ENCODE peak calls at places on chromosomes 6 and 20, in five cellular contexts. I is Jurkat, Clone E6-1; A is cardiac muscle cell; T is PC-9; X is HFF-Myc. M is an unnamed sample.

GRCh38 chr6:47004458-47004857 is 37.7 kb downstream of the ADGRF1 start:
- DNase-seq in I (no peak), A (peak), T (no peak), X (no peak), M (no peak)

GRCh38 chr20:23721962-23722361 is 28.8 kb downstream of the CST1 start:
- DNase-seq in I (no peak), A (no peak), T (no peak), X (no peak), M (no peak)

GRCh38 chr20:44750081-44750805 is 4.6 kb downstream of the KCNK15 start:
- DNase-seq in I (no peak), A (no peak), T (no peak), X (no peak), M (no peak)

GRCh38 chr6:112691289-112691688 is 344.2 kb downstream of the RFPL4B start:
- DNase-seq in I (no peak), A (peak), T (peak), X (no peak), M (peak)

GRCh38 chr20:10131612-10132345 is 86.9 kb upstream of the SNAP25 start:
- DNase-seq in I (no peak), A (peak), T (no peak), X (peak), M (no peak)

GRCh38 chr6:2225422-2226392 is 19.7 kb downstream of the GMDS start:
- DNase-seq in I (no peak), A (peak), T (peak), X (no peak), M (no peak)

GRCh38 chr6:167564416-167565250 is 239.7 kb downstream of the TTLL2 start:
- DNase-seq in I (no peak), A (no peak), T (no peak), X (no peak), M (no peak)

GRCh38 chr6:96923400-96923799 is 1.1 kb upstream of the KLHL32 start:
- DNase-seq in I (no peak), A (no peak), T (no peak), X (no peak), M (no peak)

GRCh38 chr6:111985202-111985731 is 68.6 kb upstream of the CCN6 start:
- DNase-seq in I (peak), A (peak), T (peak), X (no peak), M (peak)

GRCh38 chr6:113763883-113764282 is 93.3 kb upstream of the MARCKS start:
- DNase-seq in I (no peak), A (peak), T (peak), X (no peak), M (peak)

GRCh38 chr6:143125455-143125854 is 64.8 kb downstream of the AIG1 start:
- DNase-seq in I (no peak), A (peak), T (no peak), X (no peak), M (no peak)

GRCh38 chr20:32332614-32333013 is 25.5 kb upstream of the ASXL1 start:
- DNase-seq in I (no peak), A (peak), T (peak), X (no peak), M (no peak)

GRCh38 chr6:28903686-28904085 is 20.1 kb downstream of the TRIM27 start:
- DNase-seq in I (no peak), A (no peak), T (no peak), X (peak), M (no peak)

GRCh38 chr20:37518606-37519507 is 2.2 kb upstream of the NNAT start:
- DNase-seq in I (no peak), A (no peak), T (no peak), X (no peak), M (no peak)

GRCh38 chr6:25341923-25342619 is 62.9 kb downstream of the CARMIL1 start:
- DNase-seq in I (no peak), A (no peak), T (no peak), X (no peak), M (no peak)

GRCh38 chr20:57653546-57653900 is 33.3 kb upstream of the ZBP1 start:
- DNase-seq in I (no peak), A (no peak), T (no peak), X (no peak), M (no peak)

GRCh38 chr6:146347090-146347489 is 196.5 kb upstream of the RAB32 start:
- DNase-seq in I (no peak), A (no peak), T (no peak), X (no peak), M (no peak)

GRCh38 chr6:83270971-83271714 is 78.0 kb downstream of the RWDD2A start:
- DNase-seq in I (no peak), A (peak), T (peak), X (peak), M (no peak)

GRCh38 chr20:37239026-37239451 is 22.6 kb downstream of the GHRH start:
- DNase-seq in I (no peak), A (no peak), T (no peak), X (no peak), M (no peak)

GRCh38 chr20:911882-912600 is 4.1 kb downstream of the ANGPT4 start:
- DNase-seq in I (no peak), A (no peak), T (no peak), X (no peak), M (no peak)

GRCh38 chr6:63923139-63923739 is 287.6 kb downstream of the PHF3 start:
- DNase-seq in I (peak), A (peak), T (no peak), X (peak), M (no peak)

GRCh38 chr6:107536183-107536582 is 46.3 kb downstream of the SOBP start:
- DNase-seq in I (no peak), A (no peak), T (no peak), X (no peak), M (no peak)
- H3K4me3 ChIP-seq in I (no peak), A (no peak), T (no peak), X (no peak), M (no peak)

GRCh38 chr6:130032758-130033323 is 14.5 kb downstream of the L3MBTL3 start:
- DNase-seq in I (no peak), A (no peak), T (no peak), X (no peak), M (no peak)

GRCh38 chr6:130035211-130035610 is 16.8 kb downstream of the L3MBTL3 start:
- DNase-seq in I (no peak), A (no peak), T (no peak), X (no peak), M (no peak)

GRCh38 chr6:130033999-130034814 is 15.8 kb downstream of the L3MBTL3 start:
- DNase-seq in I (no peak), A (peak), T (no peak), X (peak), M (no peak)

GRCh38 chr6:130037207-130037811 is 18.9 kb downstream of the L3MBTL3 start:
- DNase-seq in I (no peak), A (peak), T (no peak), X (no peak), M (no peak)

GRCh38 chr6:130034815-130035146 is 16.4 kb downstream of the L3MBTL3 start:
- DNase-seq in I (no peak), A (no peak), T (no peak), X (no peak), M (no peak)
- H3K4me3 ChIP-seq in I (no peak), A (no peak), T (no peak), X (no peak), M (no peak)

DNA sequence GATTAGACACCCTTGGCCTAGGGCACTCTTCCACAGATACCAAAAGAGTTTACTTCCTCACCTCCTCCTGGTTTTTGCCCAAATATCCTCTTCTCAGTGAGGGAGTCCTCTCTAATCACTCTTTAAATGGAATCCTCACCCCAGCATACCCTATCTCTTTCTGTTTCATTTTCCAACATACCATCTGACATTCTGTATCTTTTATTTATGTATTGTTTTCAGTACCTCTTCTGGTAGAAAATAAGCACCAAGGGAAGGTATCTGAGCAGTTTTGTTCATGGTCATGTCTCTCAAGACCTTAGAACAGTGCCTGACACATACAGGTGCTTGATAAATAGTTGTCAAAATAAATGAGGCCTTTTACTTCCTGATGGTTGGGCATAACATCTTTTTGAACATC is 55.1 kb downstream of the KIAA0408 start:
- DNase-seq in I (no peak), A (no peak), T (no peak), X (no peak), M (no peak)
- H3K4me3 ChIP-seq in I (no peak), A (no peak), T (no peak), X (no peak), M (no peak)

GRCh38 chr6:38052035-38052434 is 232.5 kb downstream of the ZFAND3 start:
- DNase-seq in I (no peak), A (no peak), T (peak), X (no peak), M (no peak)

GRCh38 chr6:38043259-38043753 is 223.8 kb downstream of the ZFAND3 start:
- DNase-seq in I (no peak), A (no peak), T (no peak), X (no peak), M (no peak)

GRCh38 chr6:38045701-38046305 is 226.3 kb downstream of the ZFAND3 start:
- DNase-seq in I (no peak), A (no peak), T (no peak), X (no peak), M (no peak)

GRCh38 chr6:38047562-38047961 is 228.0 kb downstream of the ZFAND3 start:
- DNase-seq in I (no peak), A (no peak), T (no peak), X (no peak), M (no peak)
- H3K4me3 ChIP-seq in I (no peak), A (no peak), T (no peak), X (no peak), M (no peak)

DNA sequence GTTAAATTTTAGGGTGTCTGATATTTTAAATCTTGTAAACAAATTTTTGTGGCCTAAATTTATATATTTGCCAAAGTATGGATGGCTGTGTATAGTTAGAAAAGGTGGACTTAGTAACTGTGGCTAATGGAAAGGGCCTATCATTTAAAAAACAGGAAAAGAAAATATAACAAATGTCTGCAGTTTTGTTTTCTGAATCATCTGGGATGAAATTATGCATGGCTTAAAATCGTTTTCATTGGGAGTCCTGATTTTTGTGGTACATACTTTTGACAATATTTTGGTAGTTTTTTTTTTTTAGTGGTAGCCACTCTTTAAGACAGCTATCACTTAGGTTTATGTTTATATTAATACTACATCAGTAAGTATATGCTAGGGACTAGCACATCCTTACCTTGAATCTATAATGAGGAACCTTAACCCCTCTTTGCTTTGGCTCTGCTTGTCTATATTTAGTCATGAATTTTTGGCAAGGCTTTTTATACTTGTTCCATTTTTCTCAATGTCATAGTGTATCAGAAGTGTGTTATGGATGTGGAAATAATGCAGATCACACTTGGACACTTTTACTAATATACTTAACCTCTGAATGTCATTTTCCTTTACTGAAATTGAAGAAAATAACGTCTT is 5.6 kb downstream of the ARID1B start:
- DNase-seq in I (no peak), A (no peak), T (no peak), X (no peak), M (no peak)
- H3K4me3 ChIP-seq in I (no peak), A (peak), T (peak), X (peak), M (peak)

M was measured in epithelial cell of proximal tubule.